ENCODE peak calls at places on chromosomes 7 and 10, in six cellular contexts. One of them, this sample, is unnamed.

GRCh38 chr7:156160811-156161210 is 348.5 kb upstream of the SHH start:
- DNase-seq in endothelial cell: no peak
- DNase-seq in amniotic epithelial cell: no peak
- DNase-seq in activated B cell treated with CpG ODN at 0.5 μM for 24 hours: no peak
- DNase-seq in HEK293T: peak
- DNase-seq in amygdala: no peak
- DNase-seq in this sample: no peak

GRCh38 chr7:33853361-33854062 is 51.8 kb upstream of the BMPER start:
- DNase-seq in activated B cell treated with CpG ODN at 0.5 μM for 24 hours: no peak
- DNase-seq in HEK293T: no peak
- DNase-seq in amniotic epithelial cell: peak
- DNase-seq in amygdala: no peak
- DNase-seq in endothelial cell: no peak
- DNase-seq in this sample: no peak

GRCh38 chr10:100345570-100346330 is 1.3 kb upstream of the SCD start:
- DNase-seq in amniotic epithelial cell: peak
- DNase-seq in amygdala: no peak
- DNase-seq in HEK293T: no peak
- DNase-seq in activated B cell treated with CpG ODN at 0.5 μM for 24 hours: no peak
- DNase-seq in endothelial cell: no peak
- DNase-seq in this sample: no peak

GRCh38 chr10:28291881-28292297 is 11.0 kb downstream of the MPP7 start:
- DNase-seq in HEK293T: no peak
- DNase-seq in activated B cell treated with CpG ODN at 0.5 μM for 24 hours: no peak
- DNase-seq in amniotic epithelial cell: peak
- DNase-seq in endothelial cell: no peak
- DNase-seq in amygdala: no peak
- DNase-seq in this sample: no peak

GRCh38 chr7:135601182-135601581 is 43.5 kb downstream of the NUP205 start:
- DNase-seq in amygdala: no peak
- DNase-seq in endothelial cell: no peak
- DNase-seq in activated B cell treated with CpG ODN at 0.5 μM for 24 hours: no peak
- DNase-seq in amniotic epithelial cell: peak
- DNase-seq in HEK293T: no peak
- DNase-seq in this sample: no peak

GRCh38 chr7:135653285-135654080 is 8.8 kb upstream of the STMP1 start:
- DNase-seq in amygdala: no peak
- DNase-seq in endothelial cell: no peak
- DNase-seq in activated B cell treated with CpG ODN at 0.5 μM for 24 hours: no peak
- DNase-seq in amniotic epithelial cell: no peak
- DNase-seq in HEK293T: no peak
- DNase-seq in this sample: no peak

GRCh38 chr10:98340946-98341345 is 73.0 kb upstream of the LOXL4 start:
- DNase-seq in amniotic epithelial cell: peak
- DNase-seq in HEK293T: no peak
- DNase-seq in activated B cell treated with CpG ODN at 0.5 μM for 24 hours: no peak
- DNase-seq in amygdala: no peak
- DNase-seq in endothelial cell: no peak
- DNase-seq in this sample: no peak

GRCh38 chr10:62133618-62134017 is 135.0 kb downstream of the RTKN2 start:
- DNase-seq in amniotic epithelial cell: no peak
- DNase-seq in HEK293T: no peak
- DNase-seq in activated B cell treated with CpG ODN at 0.5 μM for 24 hours: no peak
- DNase-seq in endothelial cell: no peak
- DNase-seq in amygdala: no peak
- DNase-seq in this sample: no peak

GRCh38 chr7:141785711-141786552 is 4.1 kb upstream of the TAS2R5 start:
- DNase-seq in endothelial cell: peak
- DNase-seq in amniotic epithelial cell: peak
- DNase-seq in activated B cell treated with CpG ODN at 0.5 μM for 24 hours: no peak
- DNase-seq in amygdala: no peak
- DNase-seq in HEK293T: peak
- DNase-seq in this sample: no peak

GRCh38 chr10:49177391-49178355 is 10.5 kb downstream of the TMEM273 start:
- DNase-seq in amniotic epithelial cell: peak
- DNase-seq in activated B cell treated with CpG ODN at 0.5 μM for 24 hours: no peak
- DNase-seq in endothelial cell: no peak
- DNase-seq in amygdala: no peak
- DNase-seq in HEK293T: no peak
- DNase-seq in this sample: no peak